ENCODE peak calls at places on chromosomes 1 and 21, in four cellular contexts. B is GM12878, Z is K562, F is HepG2. D is an unnamed sample.

GRCh38 chr1:24717867-24718650 is 27.2 kb upstream of the CLIC4 start:
- DNase-seq in F (no peak), B (no peak), Z (no peak), D (no peak)

GRCh38 chr1:65021792-65022191 is 55.4 kb upstream of the JAK1 start:
- DNase-seq in F (no peak), B (no peak), Z (peak; percentile 88), D (no peak)

GRCh38 chr1:29801561-29801973 is 565.2 kb downstream of the PTPRU start:
- DNase-seq in B (no peak), Z (no peak), F (no peak), D (no peak)

GRCh38 chr1:184827600-184828368 is 73.1 kb upstream of the EDEM3 start:
- DNase-seq in Z (no peak), B (no peak), F (no peak), D (no peak)

GRCh38 chr1:233518344-233518743 is 95.6 kb upstream of the KCNK1 start:
- DNase-seq in Z (peak; percentile 81), B (no peak), F (no peak), D (peak; percentile 91)

GRCh38 chr1:175176246-175176645 is 16.3 kb downstream of the KIAA0040 start:
- DNase-seq in F (no peak), B (no peak), Z (no peak), D (no peak)

GRCh38 chr1:167543566-167543965 is 10.0 kb downstream of the CREG1 start:
- DNase-seq in B (no peak), F (no peak), Z (no peak), D (no peak)

GRCh38 chr1:31637915-31638673 is 6.6 kb downstream of the PEF1 start:
- DNase-seq in F (no peak), B (peak; percentile 13), Z (no peak), D (no peak)

GRCh38 chr1:41235893-41236292 is 6.2 kb downstream of the SCMH1 start:
- DNase-seq in Z (no peak), F (no peak), B (no peak), D (no peak)

GRCh38 chr1:223825767-223826461 is 19.8 kb downstream of the TP53BP2 start:
- DNase-seq in F (no peak), Z (no peak), B (no peak), D (no peak)
- TF ChIP-seq CTCF in F (no peak), Z (no peak), B (no peak), D (no peak)

DNA sequence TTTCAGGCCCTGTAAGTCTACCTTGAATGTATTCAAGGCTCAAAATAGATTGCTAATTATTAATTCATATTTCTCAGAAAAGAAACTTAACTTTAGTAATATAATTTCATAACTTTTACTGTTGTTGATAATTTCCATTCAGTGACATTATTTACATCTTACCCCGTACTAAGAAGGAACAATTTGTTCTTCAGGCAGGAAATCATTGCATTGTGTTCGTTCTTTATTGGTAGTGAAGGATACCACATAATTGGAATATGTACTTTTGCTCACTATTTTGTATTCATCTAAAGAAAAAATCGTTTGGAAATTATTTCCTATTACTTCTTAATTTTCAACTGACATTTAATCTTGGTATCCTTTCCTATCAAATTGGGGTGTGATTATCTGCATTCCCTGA is 39.4 kb downstream of the CTTNBP2NL start:
- DNase-seq in B (no peak), F (no peak), Z (no peak), D (no peak)
- TF ChIP-seq REST in B (no peak), F (no peak), Z (no peak), D (no peak)

DNA sequence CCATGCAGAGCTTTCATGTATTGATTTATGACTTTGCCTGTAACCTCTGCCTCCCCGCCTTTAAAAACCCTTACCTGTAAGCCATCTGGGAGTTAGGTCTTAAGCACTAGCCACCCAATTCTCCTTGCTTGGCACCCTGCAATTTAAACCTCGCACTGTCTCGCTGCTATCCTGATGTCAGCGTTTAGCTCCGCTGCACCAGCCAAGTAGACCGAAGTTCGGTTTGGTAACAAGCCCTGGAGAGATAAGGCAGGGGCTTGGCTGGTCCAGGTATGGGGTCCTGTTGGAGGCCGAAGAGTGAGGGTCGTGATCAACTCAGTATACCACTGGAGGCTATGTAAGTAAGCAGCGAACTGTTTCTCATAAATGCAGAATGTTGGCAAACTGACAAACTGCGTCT is 64.4 kb downstream of the GALNT2 start:
- DNase-seq in Z (no peak), B (no peak), F (no peak), D (no peak)
- H4K20me1 ChIP-seq in Z (no peaks in the 10 kb centered on the region), B (no peaks in the 10 kb centered on the region), F (no peaks in the 10 kb centered on the region), D (peaks cover 7% of the 10 kb centered on the region)

DNA sequence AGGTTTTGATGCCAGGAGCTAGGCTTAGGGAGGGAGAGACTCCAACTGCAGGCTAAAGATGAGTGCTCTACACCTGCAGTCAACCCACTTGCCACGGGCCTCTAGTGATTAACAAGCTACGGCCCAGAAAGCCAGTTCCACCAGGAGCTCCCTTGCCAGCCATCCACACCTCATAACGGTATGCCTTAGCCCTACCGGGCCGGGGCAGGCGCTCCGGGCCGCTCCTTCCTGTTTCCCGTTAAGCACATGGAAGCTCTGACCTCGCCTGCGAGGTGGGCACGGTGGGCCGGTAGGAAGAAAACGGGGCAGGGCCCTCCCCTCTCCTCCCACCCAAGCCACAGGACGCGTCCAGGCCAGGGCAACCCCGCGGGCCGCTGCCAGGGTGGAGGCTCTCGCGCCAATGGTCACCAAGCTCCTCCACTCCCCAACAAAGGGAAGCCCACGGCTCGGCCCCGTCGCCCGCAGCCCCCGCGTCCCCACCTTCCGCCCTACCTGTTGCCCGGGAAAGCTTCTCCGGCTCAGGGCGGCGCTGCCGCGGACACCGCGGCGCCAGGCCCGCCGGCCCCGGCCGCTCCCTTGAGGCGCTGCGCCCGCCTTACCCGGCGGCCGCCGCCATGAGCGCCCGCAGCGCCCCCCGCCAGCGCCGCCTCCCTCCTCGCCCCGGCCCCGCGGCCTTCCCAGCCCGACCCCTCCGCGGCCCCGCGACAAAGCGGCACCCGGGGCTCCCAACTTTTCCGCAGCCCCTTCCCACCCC is 632 bp downstream of the CERS2 start:
- DNase-seq in F (no peak), Z (peak; percentile 40), B (no peak), D (peak; percentile 53)
- TF ChIP-seq CTCF in F (no peak), Z (no peak), B (no peak), D (no peak)

GRCh38 chr21:33330726-33331125 is 6.0 kb downstream of the IFNAR1 start:
- DNase-seq in Z (no peak), B (no peak), F (no peak), D (no peak)

GRCh38 chr21:33327792-33328433 is 3.1 kb downstream of the IFNAR1 start:
- DNase-seq in Z (peak; percentile 23), F (no peak), B (no peak), D (no peak)

GRCh38 chr21:33324311-33325221 is at the start of gene IFNAR1:
- DNase-seq in B (peak; percentile 91), Z (peak; percentile 100), F (peak; percentile 92), D (peak; percentile 99)

GRCh38 chr21:33327326-33327725 is 2.6 kb downstream of the IFNAR1 start:
- DNase-seq in Z (no peak), F (no peak), B (no peak), D (no peak)

GRCh38 chr21:33325222-33326067 is 675 bp downstream of the IFNAR1 start:
- DNase-seq in F (peak; percentile 35), B (no peak), Z (peak; percentile 74), D (peak; percentile 24)
- TF ChIP-seq REST in F (no peak), B (no peak), Z (no peak), D (no peak)

DNA sequence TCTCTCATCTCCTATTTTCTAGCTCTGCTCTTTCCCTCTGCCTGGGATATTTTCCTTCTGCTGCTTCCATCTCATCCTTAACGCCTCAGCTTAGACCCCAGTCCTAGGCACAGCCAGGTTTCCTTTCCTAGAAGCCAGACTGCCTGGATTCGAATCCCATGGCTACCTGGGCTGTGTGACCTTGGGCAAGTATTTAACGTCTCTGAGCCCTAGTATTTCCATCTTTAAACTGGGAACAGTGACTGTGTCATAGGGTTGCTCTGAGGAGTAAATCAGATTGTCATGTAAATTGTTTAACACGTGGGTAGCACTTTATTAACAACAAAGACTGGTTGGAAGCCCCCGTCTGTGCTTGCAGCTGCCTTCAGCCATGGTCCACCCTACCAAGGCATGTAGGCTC is 18.4 kb downstream of the DHRS3 start:
- DNase-seq in B (no peak), Z (no peak), F (no peak), D (no peak)
- H4K20me1 ChIP-seq in B (no peaks in the 10 kb centered on the region), Z (peaks cover 31% of the 10 kb centered on the region), F (peaks cover 88% of the 10 kb centered on the region), D (peaks cover 10% of the 10 kb centered on the region)

GRCh38 chr1:224631471-224632105 is 15.5 kb downstream of the CNIH3 start:
- DNase-seq in F (no peak), B (no peak), Z (no peak), D (no peak)
- TF ChIP-seq CTCF in F (no peak), B (no peak), Z (no peak), D (no peak)

DNA sequence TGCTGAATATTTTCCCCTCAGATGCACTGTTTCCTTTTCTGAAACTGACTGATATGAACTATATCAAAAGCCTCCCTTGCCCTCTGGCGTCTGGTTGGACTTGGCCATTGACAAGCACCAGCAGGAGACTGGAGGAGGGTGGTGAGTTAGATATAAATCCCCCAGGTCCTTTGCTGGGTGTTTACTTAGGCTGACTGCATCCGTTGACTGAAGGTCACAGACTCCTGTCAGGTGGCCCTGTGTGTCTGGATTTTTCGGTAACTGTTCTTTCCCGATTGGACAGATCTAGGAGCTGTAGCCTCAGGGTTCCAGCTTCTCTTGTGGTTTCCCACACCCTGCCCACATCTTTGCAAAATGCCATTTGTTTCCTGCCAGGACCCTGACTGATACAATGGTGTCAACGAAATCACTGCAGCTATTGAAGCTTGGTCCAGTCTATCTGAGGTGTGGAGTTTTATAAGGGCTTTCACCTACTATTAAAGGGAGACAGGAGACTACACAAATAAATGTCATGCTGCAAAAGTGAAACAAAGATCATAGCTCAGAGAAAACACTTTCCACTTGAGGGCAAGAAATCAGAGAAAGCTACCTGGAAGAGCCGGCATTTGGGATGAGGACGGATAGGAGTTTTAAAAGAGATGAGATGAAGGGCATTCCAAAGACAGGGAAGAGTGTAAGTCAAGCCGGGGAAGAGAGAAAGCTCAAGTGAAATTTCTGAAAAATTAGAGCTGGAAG is 1.5 kb upstream of the MAGI3 start:
- DNase-seq in B (no peak), Z (peak; percentile 74), F (peak; percentile 91), D (no peak)
- TF ChIP-seq REST in B (no peak), Z (no peak), F (no peak), D (no peak)

DNA sequence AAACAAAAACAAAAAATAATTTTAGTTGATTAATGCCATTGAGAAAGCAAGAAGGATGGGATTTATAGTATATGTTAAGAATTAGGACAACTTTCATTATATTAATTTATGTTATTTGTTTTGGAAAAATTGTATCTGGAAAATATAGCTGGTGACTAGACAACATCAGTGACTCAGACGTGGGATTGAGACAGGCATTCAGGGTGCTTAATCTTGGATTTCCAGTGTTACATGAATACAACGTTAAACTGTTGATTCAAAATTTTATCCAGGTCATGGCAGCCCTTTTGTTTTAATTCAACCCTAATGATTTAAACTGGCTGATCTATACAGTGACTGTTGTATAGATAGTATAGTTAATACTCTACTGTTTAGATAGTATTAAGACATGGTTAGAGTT is 827.1 kb upstream of the B3GALT2 start:
- DNase-seq in B (no peak), F (no peak), Z (no peak), D (no peak)
- H4K20me1 ChIP-seq in B (no peaks in the 10 kb centered on the region), F (no peaks in the 10 kb centered on the region), Z (no peaks in the 10 kb centered on the region), D (no peaks in the 10 kb centered on the region)

DNA sequence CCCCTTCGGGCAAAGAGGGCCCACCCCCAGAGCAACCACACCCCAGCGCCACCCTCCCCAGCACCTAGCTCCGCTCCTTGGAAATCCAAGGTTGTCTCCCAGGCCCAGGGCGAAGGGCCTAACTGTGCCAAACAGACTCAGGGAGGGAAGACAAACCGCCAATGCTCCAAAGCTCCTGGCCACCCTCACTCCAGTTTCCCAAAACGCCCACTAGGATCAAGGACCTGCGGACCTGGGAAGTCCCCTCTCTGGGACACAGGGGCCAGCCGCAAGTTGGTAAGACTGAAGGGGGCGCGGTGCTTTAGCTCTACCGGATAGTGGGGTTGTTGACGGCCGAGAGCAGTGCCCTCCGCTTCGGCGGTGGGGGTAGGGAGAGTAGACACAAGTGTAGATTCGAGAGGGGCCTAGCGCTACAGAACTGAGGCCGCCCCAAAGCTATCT is 581 bp downstream of the IRF6 start:
- DNase-seq in F (no peak), Z (no peak), B (no peak), D (peak; percentile 89)
- TF ChIP-seq CTCF in F (no peak), Z (no peak), B (no peak), D (peak; percentile 38)